ENCODE peak calls at places on chromosome 18, in eight cellular contexts. One of them, this sample, is unnamed.

GRCh38 chr18:48573632-48574293 is 34.9 kb downstream of the CTIF start:
- DNase-seq in body of pancreas: no peak
- DNase-seq in testis: no peak
- DNase-seq in IMR-90: no peak
- DNase-seq in transverse colon: no peak
- DNase-seq in uterus: no peak
- DNase-seq in gastrocnemius medialis: no peak
- DNase-seq in heart left ventricle: peak; percentile 24
- DNase-seq in this sample: no peak

GRCh38 chr18:79948719-79949411 is 2.6 kb downstream of the SLC66A2 start:
- DNase-seq in body of pancreas: peak; percentile 10
- DNase-seq in testis: peak; percentile 8
- DNase-seq in IMR-90: no peak
- DNase-seq in transverse colon: peak; percentile 7
- DNase-seq in uterus: no peak
- DNase-seq in gastrocnemius medialis: no peak
- DNase-seq in heart left ventricle: no peak
- DNase-seq in this sample: no peak

GRCh38 chr18:48034651-48035555 is 104.4 kb upstream of the SMAD2 start:
- DNase-seq in body of pancreas: no peak
- DNase-seq in testis: peak; percentile 47
- DNase-seq in IMR-90: no peak
- DNase-seq in transverse colon: no peak
- DNase-seq in uterus: no peak
- DNase-seq in gastrocnemius medialis: no peak
- DNase-seq in heart left ventricle: no peak
- DNase-seq in this sample: no peak

GRCh38 chr18:3015851-3016250 is 2.9 kb upstream of the LPIN2 start:
- DNase-seq in body of pancreas: no peak
- DNase-seq in testis: no peak
- DNase-seq in IMR-90: no peak
- DNase-seq in transverse colon: no peak
- DNase-seq in uterus: no peak
- DNase-seq in gastrocnemius medialis: no peak
- DNase-seq in heart left ventricle: no peak
- DNase-seq in this sample: no peak

GRCh38 chr18:78221496-78221895 is 758.1 kb upstream of the SALL3 start:
- DNase-seq in body of pancreas: no peak
- DNase-seq in testis: no peak
- DNase-seq in IMR-90: no peak
- DNase-seq in transverse colon: no peak
- DNase-seq in uterus: no peak
- DNase-seq in gastrocnemius medialis: no peak
- DNase-seq in heart left ventricle: no peak
- DNase-seq in this sample: no peak

GRCh38 chr18:43596106-43596712 is 318.9 kb upstream of the SYT4 start:
- DNase-seq in body of pancreas: no peak
- DNase-seq in testis: no peak
- DNase-seq in IMR-90: peak; percentile 29
- DNase-seq in transverse colon: no peak
- DNase-seq in uterus: no peak
- DNase-seq in gastrocnemius medialis: no peak
- DNase-seq in heart left ventricle: no peak
- DNase-seq in this sample: no peak

GRCh38 chr18:56967032-56967431 is 179.9 kb upstream of the BOD1L2 start:
- DNase-seq in body of pancreas: no peak
- DNase-seq in testis: no peak
- DNase-seq in IMR-90: no peak
- DNase-seq in transverse colon: no peak
- DNase-seq in uterus: no peak
- DNase-seq in gastrocnemius medialis: no peak
- DNase-seq in heart left ventricle: no peak
- DNase-seq in this sample: no peak

GRCh38 chr18:80197490-80197889 is 49.8 kb downstream of the PARD6G start:
- DNase-seq in body of pancreas: no peak
- DNase-seq in testis: no peak
- DNase-seq in IMR-90: peak; percentile 14
- DNase-seq in transverse colon: no peak
- DNase-seq in uterus: no peak
- DNase-seq in gastrocnemius medialis: no peak
- DNase-seq in heart left ventricle: no peak
- DNase-seq in this sample: no peak

GRCh38 chr18:79529991-79530390 is 134.3 kb downstream of the NFATC1 start:
- DNase-seq in body of pancreas: no peak
- DNase-seq in testis: no peak
- DNase-seq in IMR-90: no peak
- DNase-seq in transverse colon: peak; percentile 4
- DNase-seq in uterus: peak; percentile 11
- DNase-seq in gastrocnemius medialis: no peak
- DNase-seq in heart left ventricle: no peak
- DNase-seq in this sample: no peak

GRCh38 chr18:26267350-26267749 is 41.1 kb downstream of the TAF4B start:
- DNase-seq in body of pancreas: no peak
- DNase-seq in testis: no peak
- DNase-seq in IMR-90: no peak
- DNase-seq in transverse colon: no peak
- DNase-seq in uterus: no peak
- DNase-seq in gastrocnemius medialis: no peak
- DNase-seq in heart left ventricle: no peak
- DNase-seq in this sample: no peak

GRCh38 chr18:31596081-31596872 is 4.6 kb downstream of the TTR start:
- DNase-seq in body of pancreas: no peak
- DNase-seq in testis: no peak
- DNase-seq in IMR-90: no peak
- DNase-seq in transverse colon: no peak
- DNase-seq in uterus: no peak
- DNase-seq in gastrocnemius medialis: no peak
- DNase-seq in heart left ventricle: no peak
- DNase-seq in this sample: no peak

GRCh38 chr18:35159782-35160181 is 81.1 kb upstream of the ZNF397 start:
- DNase-seq in body of pancreas: no peak
- DNase-seq in testis: no peak
- DNase-seq in IMR-90: no peak
- DNase-seq in transverse colon: no peak
- DNase-seq in uterus: no peak
- DNase-seq in gastrocnemius medialis: no peak
- DNase-seq in heart left ventricle: no peak
- DNase-seq in this sample: no peak

GRCh38 chr18:48973731-48974130 is 23.0 kb upstream of the SMAD7 start:
- DNase-seq in body of pancreas: no peak
- DNase-seq in testis: no peak
- DNase-seq in IMR-90: peak; percentile 23
- DNase-seq in transverse colon: peak; percentile 39
- DNase-seq in uterus: peak; percentile 52
- DNase-seq in gastrocnemius medialis: no peak
- DNase-seq in heart left ventricle: no peak
- DNase-seq in this sample: no peak

GRCh38 chr18:68017385-68017784 is 500.9 kb upstream of the DSEL start:
- DNase-seq in body of pancreas: no peak
- DNase-seq in testis: no peak
- DNase-seq in IMR-90: no peak
- DNase-seq in transverse colon: no peak
- DNase-seq in uterus: no peak
- DNase-seq in gastrocnemius medialis: no peak
- DNase-seq in heart left ventricle: no peak
- DNase-seq in this sample: no peak

GRCh38 chr18:69885841-69886531 is 61.7 kb downstream of the CD226 start:
- DNase-seq in body of pancreas: no peak
- DNase-seq in testis: no peak
- DNase-seq in IMR-90: no peak
- DNase-seq in transverse colon: no peak
- DNase-seq in uterus: no peak
- DNase-seq in gastrocnemius medialis: no peak
- DNase-seq in heart left ventricle: no peak
- DNase-seq in this sample: no peak

GRCh38 chr18:50398947-50399346 is 24.1 kb downstream of the SKA1 start:
- DNase-seq in body of pancreas: no peak
- DNase-seq in testis: no peak
- DNase-seq in IMR-90: no peak
- DNase-seq in transverse colon: no peak
- DNase-seq in uterus: no peak
- DNase-seq in gastrocnemius medialis: no peak
- DNase-seq in heart left ventricle: no peak
- DNase-seq in this sample: no peak

GRCh38 chr18:72104851-72105250 is 439.3 kb downstream of the CBLN2 start:
- DNase-seq in body of pancreas: no peak
- DNase-seq in testis: no peak
- DNase-seq in IMR-90: no peak
- DNase-seq in transverse colon: no peak
- DNase-seq in uterus: no peak
- DNase-seq in gastrocnemius medialis: no peak
- DNase-seq in heart left ventricle: no peak
- DNase-seq in this sample: no peak

GRCh38 chr18:7366597-7366996 is 135.7 kb downstream of the LRRC30 start:
- DNase-seq in body of pancreas: no peak
- DNase-seq in testis: no peak
- DNase-seq in IMR-90: no peak
- DNase-seq in transverse colon: no peak
- DNase-seq in uterus: no peak
- DNase-seq in gastrocnemius medialis: no peak
- DNase-seq in heart left ventricle: no peak
- DNase-seq in this sample: no peak

GRCh38 chr18:27862056-27862682 is 314.8 kb downstream of the CDH2 start:
- DNase-seq in body of pancreas: no peak
- DNase-seq in testis: no peak
- DNase-seq in IMR-90: no peak
- DNase-seq in transverse colon: no peak
- DNase-seq in uterus: no peak
- DNase-seq in gastrocnemius medialis: no peak
- DNase-seq in heart left ventricle: no peak
- DNase-seq in this sample: no peak

GRCh38 chr18:33578371-33579146 is 540 bp downstream of the ASXL3 start:
- DNase-seq in body of pancreas: peak; percentile 40
- DNase-seq in testis: peak; percentile 40
- DNase-seq in IMR-90: no peak
- DNase-seq in transverse colon: peak; percentile 41
- DNase-seq in uterus: peak; percentile 29
- DNase-seq in gastrocnemius medialis: no peak
- DNase-seq in heart left ventricle: peak; percentile 28
- DNase-seq in this sample: peak; percentile 10

GRCh38 chr18:42064109-42064508 is 109.1 kb downstream of the PIK3C3 start:
- DNase-seq in body of pancreas: no peak
- DNase-seq in testis: no peak
- DNase-seq in IMR-90: peak; percentile 2
- DNase-seq in transverse colon: no peak
- DNase-seq in uterus: no peak
- DNase-seq in gastrocnemius medialis: no peak
- DNase-seq in heart left ventricle: no peak
- DNase-seq in this sample: no peak

DNA sequence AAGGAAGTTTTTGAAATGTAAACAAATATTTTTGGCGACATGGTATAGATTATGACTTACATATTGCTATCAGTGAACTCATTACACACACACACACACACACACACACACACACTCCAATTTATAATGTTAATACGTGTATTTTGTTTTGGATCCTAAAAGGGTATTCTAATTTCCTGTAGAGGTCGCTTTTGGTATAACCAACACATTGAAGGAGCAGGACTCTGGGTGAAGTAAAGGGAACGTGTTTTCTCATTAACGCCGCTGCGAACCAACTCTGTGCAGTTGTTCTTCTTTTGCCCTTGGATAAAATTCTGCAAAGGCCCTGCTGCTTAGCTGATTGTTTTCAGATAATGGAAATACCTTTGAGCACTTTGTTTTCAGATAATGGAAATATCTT is 190.4 kb downstream of the PMAIP1 start:
- DNase-seq in body of pancreas: no peak
- DNase-seq in testis: peak; percentile 22
- DNase-seq in IMR-90: no peak
- DNase-seq in transverse colon: no peak
- DNase-seq in uterus: no peak
- DNase-seq in gastrocnemius medialis: no peak
- DNase-seq in heart left ventricle: no peak
- DNase-seq in this sample: no peak
- H3K27ac ChIP-seq in body of pancreas: no peak overlapping the region
- H3K27ac ChIP-seq in testis: no peak overlapping the region
- H3K27ac ChIP-seq in IMR-90: no peak overlapping the region
- H3K27ac ChIP-seq in transverse colon: no peak overlapping the region
- H3K27ac ChIP-seq in uterus: no peak overlapping the region
- H3K27ac ChIP-seq in gastrocnemius medialis: no peak overlapping the region
- H3K27ac ChIP-seq in heart left ventricle: no peak overlapping the region
- H3K27ac ChIP-seq in this sample: no peak overlapping the region

GRCh38 chr18:74597662-74598349 is at the start of gene ZNF407:
- DNase-seq in body of pancreas: peak; percentile 86
- DNase-seq in testis: peak; percentile 91
- DNase-seq in IMR-90: peak; percentile 91
- DNase-seq in transverse colon: peak; percentile 90
- DNase-seq in uterus: peak; percentile 89
- DNase-seq in gastrocnemius medialis: peak; percentile 80
- DNase-seq in heart left ventricle: peak; percentile 90
- DNase-seq in this sample: peak; percentile 83
- TF ChIP-seq POLR2A in body of pancreas: peak; percentile 25
- TF ChIP-seq POLR2A in testis: no peak
- TF ChIP-seq POLR2A in IMR-90: peak; percentile 88
- TF ChIP-seq POLR2A in transverse colon: peak; percentile 69
- TF ChIP-seq POLR2A in uterus: peak; percentile 3
- TF ChIP-seq POLR2A in gastrocnemius medialis: no peak
- TF ChIP-seq POLR2A in heart left ventricle: no peak
- TF ChIP-seq POLR2A in this sample: no peak

GRCh38 chr18:58884694-58885093 is 20.0 kb downstream of the ZNF532 start:
- DNase-seq in body of pancreas: no peak
- DNase-seq in testis: no peak
- DNase-seq in IMR-90: no peak
- DNase-seq in transverse colon: no peak
- DNase-seq in uterus: no peak
- DNase-seq in gastrocnemius medialis: no peak
- DNase-seq in heart left ventricle: no peak
- DNase-seq in this sample: no peak
- H3K36me3 ChIP-seq in body of pancreas: no peaks in the 10 kb centered on the region
- H3K36me3 ChIP-seq in testis: no peaks in the 10 kb centered on the region
- H3K36me3 ChIP-seq in IMR-90: peaks cover 8% of the 10 kb centered on the region
- H3K36me3 ChIP-seq in transverse colon: no peaks in the 10 kb centered on the region
- H3K36me3 ChIP-seq in uterus: no peaks in the 10 kb centered on the region
- H3K36me3 ChIP-seq in gastrocnemius medialis: no peaks in the 10 kb centered on the region
- H3K36me3 ChIP-seq in heart left ventricle: no peaks in the 10 kb centered on the region
- H3K36me3 ChIP-seq in this sample: no peaks in the 10 kb centered on the region

GRCh38 chr18:59919026-59919425 is 19.2 kb downstream of the PMAIP1 start:
- DNase-seq in body of pancreas: no peak
- DNase-seq in testis: no peak
- DNase-seq in IMR-90: no peak
- DNase-seq in transverse colon: no peak
- DNase-seq in uterus: no peak
- DNase-seq in gastrocnemius medialis: no peak
- DNase-seq in heart left ventricle: no peak
- DNase-seq in this sample: no peak

GRCh38 chr18:59916746-59917145 is 16.9 kb downstream of the PMAIP1 start:
- DNase-seq in body of pancreas: no peak
- DNase-seq in testis: no peak
- DNase-seq in IMR-90: no peak
- DNase-seq in transverse colon: no peak
- DNase-seq in uterus: no peak
- DNase-seq in gastrocnemius medialis: no peak
- DNase-seq in heart left ventricle: no peak
- DNase-seq in this sample: no peak

GRCh38 chr18:59917422-59917821 is 17.6 kb downstream of the PMAIP1 start:
- DNase-seq in body of pancreas: no peak
- DNase-seq in testis: no peak
- DNase-seq in IMR-90: peak; percentile 58
- DNase-seq in transverse colon: no peak
- DNase-seq in uterus: no peak
- DNase-seq in gastrocnemius medialis: no peak
- DNase-seq in heart left ventricle: no peak
- DNase-seq in this sample: no peak

GRCh38 chr18:59915606-59916005 is 15.8 kb downstream of the PMAIP1 start:
- DNase-seq in body of pancreas: no peak
- DNase-seq in testis: no peak
- DNase-seq in IMR-90: peak; percentile 61
- DNase-seq in transverse colon: no peak
- DNase-seq in uterus: no peak
- DNase-seq in gastrocnemius medialis: no peak
- DNase-seq in heart left ventricle: no peak
- DNase-seq in this sample: no peak

GRCh38 chr18:59918320-59918755 is 18.5 kb downstream of the PMAIP1 start:
- DNase-seq in body of pancreas: no peak
- DNase-seq in testis: no peak
- DNase-seq in IMR-90: peak; percentile 61
- DNase-seq in transverse colon: peak; percentile 55
- DNase-seq in uterus: no peak
- DNase-seq in gastrocnemius medialis: peak; percentile 32
- DNase-seq in heart left ventricle: peak; percentile 50
- DNase-seq in this sample: no peak
- H3K27ac ChIP-seq in body of pancreas: no peak overlapping the region
- H3K27ac ChIP-seq in testis: no peak overlapping the region
- H3K27ac ChIP-seq in IMR-90: no peak overlapping the region
- H3K27ac ChIP-seq in transverse colon: no peak overlapping the region
- H3K27ac ChIP-seq in uterus: no peak overlapping the region
- H3K27ac ChIP-seq in gastrocnemius medialis: peak overlapping the region; percentile 30
- H3K27ac ChIP-seq in heart left ventricle: no peak overlapping the region
- H3K27ac ChIP-seq in this sample: no peak overlapping the region